ENCODE peak calls at places on chromosomes 7 and 10, in eight cellular contexts. One of them, this sample, is unnamed.

GRCh38 chr10:38007551-38007950 is 2.9 kb upstream of the ZNF33A start:
- DNase-seq in hepatocyte: no peak
- DNase-seq in neural progenitor cell: no peak
- DNase-seq in HCT116: no peak
- DNase-seq in GM23248: no peak
- DNase-seq in MM.1S: no peak
- DNase-seq in GM23338: no peak
- DNase-seq in SK-N-SH: no peak
- DNase-seq in this sample: no peak

GRCh38 chr7:47778153-47778661 is 170.1 kb downstream of the PKD1L1 start:
- DNase-seq in hepatocyte: no peak
- DNase-seq in neural progenitor cell: no peak
- DNase-seq in HCT116: no peak
- DNase-seq in GM23248: no peak
- DNase-seq in MM.1S: no peak
- DNase-seq in GM23338: no peak
- DNase-seq in SK-N-SH: no peak
- DNase-seq in this sample: peak; percentile 65

GRCh38 chr7:91083855-91084644 is 180.2 kb upstream of the FZD1 start:
- DNase-seq in hepatocyte: peak; percentile 7
- DNase-seq in neural progenitor cell: no peak
- DNase-seq in HCT116: no peak
- DNase-seq in GM23248: peak; percentile 41
- DNase-seq in MM.1S: no peak
- DNase-seq in GM23338: no peak
- DNase-seq in SK-N-SH: peak; percentile 67
- DNase-seq in this sample: peak; percentile 4

GRCh38 chr7:30087371-30087770 is 47.4 kb upstream of the MTURN start:
- DNase-seq in hepatocyte: no peak
- DNase-seq in neural progenitor cell: no peak
- DNase-seq in HCT116: no peak
- DNase-seq in GM23248: no peak
- DNase-seq in MM.1S: peak; percentile 72
- DNase-seq in GM23338: no peak
- DNase-seq in SK-N-SH: no peak
- DNase-seq in this sample: no peak

GRCh38 chr10:22477365-22478287 is 132.3 kb downstream of the SPAG6 start:
- DNase-seq in hepatocyte: peak; percentile 21
- DNase-seq in neural progenitor cell: peak; percentile 76
- DNase-seq in HCT116: no peak
- DNase-seq in GM23248: no peak
- DNase-seq in MM.1S: no peak
- DNase-seq in GM23338: peak; percentile 78
- DNase-seq in SK-N-SH: peak; percentile 20
- DNase-seq in this sample: no peak

GRCh38 chr7:20560325-20561180 is 54.9 kb upstream of the ABCB5 start:
- DNase-seq in hepatocyte: no peak
- DNase-seq in neural progenitor cell: no peak
- DNase-seq in HCT116: no peak
- DNase-seq in GM23248: no peak
- DNase-seq in MM.1S: no peak
- DNase-seq in GM23338: peak; percentile 48
- DNase-seq in SK-N-SH: no peak
- DNase-seq in this sample: no peak

GRCh38 chr7:64504581-64505120 is 58.2 kb downstream of the ZNF680 start:
- DNase-seq in hepatocyte: no peak
- DNase-seq in neural progenitor cell: no peak
- DNase-seq in HCT116: no peak
- DNase-seq in GM23248: no peak
- DNase-seq in MM.1S: no peak
- DNase-seq in GM23338: no peak
- DNase-seq in SK-N-SH: peak; percentile 35
- DNase-seq in this sample: no peak

GRCh38 chr10:128000660-128001059 is 93.8 kb downstream of the PTPRE start:
- DNase-seq in hepatocyte: no peak
- DNase-seq in neural progenitor cell: no peak
- DNase-seq in HCT116: no peak
- DNase-seq in GM23248: peak; percentile 80
- DNase-seq in MM.1S: no peak
- DNase-seq in GM23338: no peak
- DNase-seq in SK-N-SH: no peak
- DNase-seq in this sample: peak; percentile 52

GRCh38 chr7:149147730-149148653 is 739 bp downstream of the ZNF398 start:
- DNase-seq in hepatocyte: peak; percentile 73
- DNase-seq in neural progenitor cell: peak; percentile 81
- DNase-seq in HCT116: no peak
- DNase-seq in GM23248: peak; percentile 89
- DNase-seq in MM.1S: peak; percentile 44
- DNase-seq in GM23338: peak; percentile 54
- DNase-seq in SK-N-SH: peak; percentile 87
- DNase-seq in this sample: peak; percentile 45

GRCh38 chr7:690478-691360 is 35.8 kb upstream of the DNAAF5 start:
- DNase-seq in hepatocyte: peak; percentile 1
- DNase-seq in neural progenitor cell: no peak
- DNase-seq in HCT116: no peak
- DNase-seq in GM23248: no peak
- DNase-seq in MM.1S: no peak
- DNase-seq in GM23338: no peak
- DNase-seq in SK-N-SH: no peak
- DNase-seq in this sample: no peak

GRCh38 chr10:3419719-3420495 is 247.3 kb upstream of the PITRM1 start:
- DNase-seq in hepatocyte: no peak
- DNase-seq in neural progenitor cell: no peak
- DNase-seq in HCT116: no peak
- DNase-seq in GM23248: no peak
- DNase-seq in MM.1S: no peak
- DNase-seq in GM23338: no peak
- DNase-seq in SK-N-SH: no peak
- DNase-seq in this sample: no peak

GRCh38 chr7:106583133-106583532 is 77.8 kb downstream of the CCDC71L start:
- DNase-seq in hepatocyte: no peak
- DNase-seq in neural progenitor cell: no peak
- DNase-seq in HCT116: no peak
- DNase-seq in GM23248: peak; percentile 76
- DNase-seq in MM.1S: no peak
- DNase-seq in GM23338: no peak
- DNase-seq in SK-N-SH: no peak
- DNase-seq in this sample: no peak

GRCh38 chr7:12258074-12258473 is 47.0 kb downstream of the TMEM106B start:
- DNase-seq in hepatocyte: no peak
- DNase-seq in neural progenitor cell: no peak
- DNase-seq in HCT116: no peak
- DNase-seq in GM23248: no peak
- DNase-seq in MM.1S: no peak
- DNase-seq in GM23338: no peak
- DNase-seq in SK-N-SH: no peak
- DNase-seq in this sample: no peak

GRCh38 chr7:12256025-12256570 is 45.0 kb downstream of the TMEM106B start:
- DNase-seq in hepatocyte: no peak
- DNase-seq in neural progenitor cell: no peak
- DNase-seq in HCT116: no peak
- DNase-seq in GM23248: peak; percentile 51
- DNase-seq in MM.1S: no peak
- DNase-seq in GM23338: no peak
- DNase-seq in SK-N-SH: no peak
- DNase-seq in this sample: peak; percentile 43

DNA sequence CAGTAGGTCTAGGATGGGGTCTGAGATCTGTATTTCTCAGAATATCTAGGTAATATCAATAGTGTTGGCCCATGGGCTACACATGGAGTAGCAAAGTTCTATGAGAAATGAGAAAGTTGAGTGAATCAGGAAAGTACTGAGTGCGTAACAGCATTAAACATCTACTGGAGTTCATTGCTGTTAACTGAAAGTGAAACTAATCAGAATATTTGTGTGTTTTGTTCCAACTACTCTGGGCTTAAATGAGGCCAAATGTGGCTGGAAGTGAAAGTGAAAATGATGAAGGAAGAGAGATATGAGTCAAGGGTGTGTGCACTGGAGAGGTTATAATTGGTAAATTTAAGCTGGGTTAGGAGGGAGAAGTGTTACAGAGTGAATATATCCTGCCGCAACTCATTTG is 46.5 kb downstream of the TMEM106B start:
- DNase-seq in hepatocyte: no peak
- DNase-seq in neural progenitor cell: no peak
- DNase-seq in HCT116: no peak
- DNase-seq in GM23248: peak; percentile 58
- DNase-seq in MM.1S: peak; percentile 93
- DNase-seq in GM23338: no peak
- DNase-seq in SK-N-SH: no peak
- DNase-seq in this sample: peak; percentile 15
- TF ChIP-seq EZH2phosphoT487 in hepatocyte: no peak
- TF ChIP-seq EZH2phosphoT487 in neural progenitor cell: no peak
- TF ChIP-seq EZH2phosphoT487 in HCT116: no peak
- TF ChIP-seq EZH2phosphoT487 in GM23248: no peak
- TF ChIP-seq EZH2phosphoT487 in MM.1S: no peak
- TF ChIP-seq EZH2phosphoT487 in GM23338: no peak
- TF ChIP-seq EZH2phosphoT487 in SK-N-SH: no peak
- TF ChIP-seq EZH2phosphoT487 in this sample: no peak

DNA sequence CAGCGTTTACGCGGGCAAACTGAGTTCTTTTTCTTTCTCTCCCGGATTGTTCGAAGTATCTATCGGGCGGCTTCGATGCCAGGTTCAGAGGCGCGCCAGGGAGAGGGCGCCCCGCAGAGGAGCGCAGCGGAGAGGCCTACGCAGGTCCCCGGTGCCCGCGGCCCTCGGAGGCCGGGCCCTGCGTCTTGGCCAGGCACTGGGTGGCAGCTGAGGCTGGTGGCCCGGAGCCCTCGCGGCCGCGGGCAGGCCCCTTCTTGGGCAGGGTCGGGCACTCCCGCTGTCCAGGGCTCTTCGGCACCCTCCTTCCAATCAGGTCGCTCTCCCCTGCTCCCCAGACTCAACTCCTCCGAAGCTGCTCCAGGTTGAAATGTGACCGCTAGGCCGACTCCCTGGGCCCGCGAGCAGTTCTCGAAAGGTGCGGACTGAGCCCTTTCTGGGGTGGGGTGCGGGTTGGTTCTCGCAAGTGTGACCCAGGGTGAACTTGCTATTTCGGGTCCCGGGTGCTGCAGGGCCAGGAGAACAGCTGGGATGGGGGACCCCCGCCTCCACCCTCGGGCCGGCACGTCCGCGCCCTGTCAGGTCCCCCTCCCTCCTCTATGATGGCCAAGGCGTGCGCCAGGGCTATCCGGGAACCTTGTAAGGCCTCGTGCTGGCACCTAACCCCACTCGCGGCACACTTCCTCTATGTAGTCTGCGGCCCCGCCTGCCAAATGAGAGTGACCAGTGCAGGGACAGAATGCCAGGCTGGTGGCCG is 13.4 kb upstream of the HOXA13 start:
- DNase-seq in hepatocyte: no peak
- DNase-seq in neural progenitor cell: no peak
- DNase-seq in HCT116: no peak
- DNase-seq in GM23248: no peak
- DNase-seq in MM.1S: no peak
- DNase-seq in GM23338: peak; percentile 69
- DNase-seq in SK-N-SH: peak; percentile 67
- DNase-seq in this sample: no peak
- H3K27me3 ChIP-seq in hepatocyte: peaks cover 75% of the 10 kb centered on the region
- H3K27me3 ChIP-seq in neural progenitor cell: peaks cover 100% of the 10 kb centered on the region
- H3K27me3 ChIP-seq in HCT116: no peaks in the 10 kb centered on the region
- H3K27me3 ChIP-seq in GM23248: peaks cover 7% of the 10 kb centered on the region
- H3K27me3 ChIP-seq in MM.1S: no peaks in the 10 kb centered on the region
- H3K27me3 ChIP-seq in GM23338: peaks cover 100% of the 10 kb centered on the region
- H3K27me3 ChIP-seq in SK-N-SH: peaks cover 97% of the 10 kb centered on the region
- H3K27me3 ChIP-seq in this sample: no peaks in the 10 kb centered on the region

GRCh38 chr10:110215751-110216150 is 8.3 kb downstream of the MXI1 start:
- DNase-seq in hepatocyte: no peak
- DNase-seq in neural progenitor cell: no peak
- DNase-seq in HCT116: no peak
- DNase-seq in GM23248: no peak
- DNase-seq in MM.1S: no peak
- DNase-seq in GM23338: no peak
- DNase-seq in SK-N-SH: no peak
- DNase-seq in this sample: no peak
- TF ChIP-seq EZH2phosphoT487 in hepatocyte: no peak
- TF ChIP-seq EZH2phosphoT487 in neural progenitor cell: no peak
- TF ChIP-seq EZH2phosphoT487 in HCT116: no peak
- TF ChIP-seq EZH2phosphoT487 in GM23248: no peak
- TF ChIP-seq EZH2phosphoT487 in MM.1S: no peak
- TF ChIP-seq EZH2phosphoT487 in GM23338: no peak
- TF ChIP-seq EZH2phosphoT487 in SK-N-SH: no peak
- TF ChIP-seq EZH2phosphoT487 in this sample: no peak

GRCh38 chr7:28853150-28853549 is 105.0 kb downstream of the TRIL start:
- DNase-seq in hepatocyte: no peak
- DNase-seq in neural progenitor cell: no peak
- DNase-seq in HCT116: no peak
- DNase-seq in GM23248: peak; percentile 53
- DNase-seq in MM.1S: no peak
- DNase-seq in GM23338: no peak
- DNase-seq in SK-N-SH: no peak
- DNase-seq in this sample: no peak

GRCh38 chr7:28854750-28855074 is 103.4 kb downstream of the TRIL start:
- DNase-seq in hepatocyte: no peak
- DNase-seq in neural progenitor cell: no peak
- DNase-seq in HCT116: no peak
- DNase-seq in GM23248: peak; percentile 27
- DNase-seq in MM.1S: no peak
- DNase-seq in GM23338: no peak
- DNase-seq in SK-N-SH: no peak
- DNase-seq in this sample: no peak

GRCh38 chr7:28856656-28857055 is 101.5 kb downstream of the TRIL start:
- DNase-seq in hepatocyte: no peak
- DNase-seq in neural progenitor cell: no peak
- DNase-seq in HCT116: no peak
- DNase-seq in GM23248: peak; percentile 46
- DNase-seq in MM.1S: no peak
- DNase-seq in GM23338: no peak
- DNase-seq in SK-N-SH: no peak
- DNase-seq in this sample: no peak

GRCh38 chr7:28855538-28856217 is 102.5 kb downstream of the TRIL start:
- DNase-seq in hepatocyte: peak; percentile 64
- DNase-seq in neural progenitor cell: no peak
- DNase-seq in HCT116: peak; percentile 92
- DNase-seq in GM23248: peak; percentile 98
- DNase-seq in MM.1S: no peak
- DNase-seq in GM23338: no peak
- DNase-seq in SK-N-SH: no peak
- DNase-seq in this sample: peak; percentile 99

DNA sequence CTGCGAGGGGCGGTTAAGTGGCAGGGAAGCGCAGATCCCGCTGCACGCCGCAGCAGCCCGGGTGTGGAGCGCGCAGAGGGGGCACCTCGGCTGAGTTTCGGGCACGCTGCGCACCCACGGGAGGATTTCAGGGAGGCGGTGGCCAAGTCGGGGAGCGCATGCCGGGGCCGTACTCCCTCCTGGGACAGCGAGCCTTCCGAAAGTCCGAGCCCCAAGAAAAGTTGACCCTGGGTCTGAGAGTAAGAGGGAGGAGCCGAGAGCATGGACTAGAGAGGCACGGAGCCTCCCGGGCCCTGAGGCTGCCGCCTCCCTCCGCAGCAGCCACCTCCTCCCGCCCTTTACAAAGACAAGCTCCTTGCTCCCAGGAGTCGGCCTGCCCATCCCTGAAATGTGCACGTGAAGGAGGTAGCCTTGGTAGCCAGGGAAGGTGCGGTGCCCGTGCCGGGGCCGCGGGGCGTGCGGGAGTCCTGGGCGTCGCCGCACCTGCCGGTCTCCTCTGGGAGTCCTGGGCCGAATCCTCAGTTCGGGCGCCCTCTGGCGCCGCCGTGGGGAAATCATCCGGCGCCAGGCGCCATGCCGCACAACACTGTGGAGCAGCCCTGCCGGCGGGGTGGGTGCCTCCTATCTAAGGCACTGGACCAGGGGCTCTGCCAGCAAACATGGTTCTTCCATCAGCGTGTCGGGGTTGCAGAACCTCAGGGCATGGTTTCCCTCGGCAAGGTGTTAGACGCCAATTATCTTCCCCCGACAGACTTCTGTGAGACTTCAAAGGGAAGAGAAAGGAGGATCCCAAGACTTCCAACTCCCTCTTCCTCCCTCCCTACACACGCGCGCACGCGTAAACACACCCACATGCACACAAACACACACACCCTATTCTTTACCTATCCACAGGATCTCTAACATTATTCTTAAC is 104.0 kb downstream of the TRIL start:
- DNase-seq in hepatocyte: peak; percentile 85
- DNase-seq in neural progenitor cell: peak; percentile 84
- DNase-seq in HCT116: peak; percentile 63
- DNase-seq in GM23248: peak; percentile 79
- DNase-seq in MM.1S: peak; percentile 84
- DNase-seq in GM23338: peak; percentile 89
- DNase-seq in SK-N-SH: peak; percentile 96
- DNase-seq in this sample: peak; percentile 87
- H3K27me3 ChIP-seq in hepatocyte: peaks cover 36% of the 10 kb centered on the region
- H3K27me3 ChIP-seq in neural progenitor cell: peaks cover 24% of the 10 kb centered on the region
- H3K27me3 ChIP-seq in HCT116: peaks cover 21% of the 10 kb centered on the region
- H3K27me3 ChIP-seq in GM23248: no peaks in the 10 kb centered on the region
- H3K27me3 ChIP-seq in MM.1S: peaks cover 11% of the 10 kb centered on the region
- H3K27me3 ChIP-seq in GM23338: peaks cover 21% of the 10 kb centered on the region
- H3K27me3 ChIP-seq in SK-N-SH: peaks cover 27% of the 10 kb centered on the region
- H3K27me3 ChIP-seq in this sample: no peaks in the 10 kb centered on the region

This sample was measured in PC-3.